ENCODE peak calls at places on chromosomes 16 and 17, in seven cellular contexts. X is H1, M is ovary, Y is tibial nerve, Z is stomach, U is A549, V is GM12878. W is an unnamed sample.

GRCh38 chr17:34637548-34638525 is 58.5 kb downstream of the TMEM132E start:
- DNase-seq in M (peak; percentile 42), V (no peak), U (peak; percentile 67), Y (peak; percentile 40), X (peak; percentile 51), Z (peak; percentile 79), W (peak; percentile 68)

GRCh38 chr16:68234188-68235104 is 1.5 kb downstream of the ESRP2 start:
- DNase-seq in Y (no peak), U (no peak), V (no peak), X (no peak), M (no peak), Z (peak; percentile 99), W (peak; percentile 96)

GRCh38 chr16:46857261-46857962 is 26.4 kb upstream of the C16orf87 start:
- DNase-seq in V (no peak), U (peak; percentile 61), Z (no peak), M (no peak), X (no peak), Y (no peak), W (no peak)

GRCh38 chr16:77500286-77500598 is 65.4 kb upstream of the ADAMTS18 start:
- DNase-seq in V (no peak), Y (no peak), U (no peak), M (no peak), Z (no peak), X (no peak), W (no peak)

GRCh38 chr16:4318171-4318910 is 2.5 kb downstream of the GLIS2 start:
- DNase-seq in U (no peak), V (no peak), Y (no peak), X (no peak), M (no peak), Z (no peak), W (peak; percentile 59)

GRCh38 chr17:47720754-47721533 is 12.1 kb upstream of the TBX21 start:
- DNase-seq in Z (no peak), U (no peak), M (no peak), Y (no peak), X (no peak), V (no peak), W (no peak)

GRCh38 chr17:542943-543342 is 171.7 kb downstream of the VPS53 start:
- DNase-seq in Y (no peak), Z (no peak), U (no peak), X (no peak), V (peak; percentile 13), M (no peak), W (no peak)

GRCh38 chr17:82931696-82932060 is 91.9 kb upstream of the ZNF750 start:
- DNase-seq in U (no peak), Z (peak; percentile 24), M (peak; percentile 82), X (no peak), V (no peak), Y (peak; percentile 74), W (peak; percentile 44)

GRCh38 chr17:10681866-10682446 is 15.4 kb downstream of the SCO1 start:
- DNase-seq in M (no peak), V (no peak), U (no peak), X (no peak), Z (no peak), Y (no peak), W (no peak)

GRCh38 chr17:45820052-45820780 is 24.5 kb upstream of the SPPL2C start:
- DNase-seq in U (no peak), V (no peak), M (no peak), Y (no peak), Z (no peak), X (no peak), W (no peak)

GRCh38 chr16:3712830-3713476 is 4.4 kb downstream of the TRAP1 start:
- DNase-seq in U (no peak), Z (peak; percentile 35), X (no peak), M (no peak), V (no peak), Y (no peak), W (no peak)

GRCh38 chr17:15406081-15406480 is 61.3 kb downstream of the CDRT4 start:
- DNase-seq in Z (no peak), Y (no peak), M (no peak), U (no peak), V (no peak), X (no peak), W (no peak)

GRCh38 chr17:16886655-16887322 is 85.1 kb downstream of the TNFRSF13B start:
- DNase-seq in U (no peak), Z (no peak), X (no peak), Y (no peak), M (no peak), V (no peak), W (no peak)

GRCh38 chr16:56630134-56630533 is 2.3 kb upstream of the MT1M start:
- DNase-seq in Z (no peak), M (no peak), U (no peak), Y (no peak), V (peak; percentile 59), X (no peak), W (no peak)

GRCh38 chr17:57420674-57421392 is 164.5 kb downstream of the MSI2 start:
- DNase-seq in M (no peak), V (no peak), Y (no peak), Z (peak; percentile 36), U (no peak), X (no peak), W (no peak)

GRCh38 chr16:67162439-67163163 is 1.9 kb upstream of the HSF4 start:
- DNase-seq in U (no peak), X (no peak), Z (no peak), V (no peak), Y (no peak), M (no peak), W (no peak)

GRCh38 chr17:70099267-70099666 is 24.2 kb downstream of the KCNJ16 start:
- DNase-seq in U (no peak), X (no peak), V (no peak), Y (no peak), M (no peak), Z (no peak), W (no peak)

GRCh38 chr17:633133-633532 is 81.5 kb downstream of the VPS53 start:
- DNase-seq in X (no peak), Z (no peak), V (no peak), M (no peak), U (no peak), Y (no peak), W (peak; percentile 54)

GRCh38 chr17:50148226-50149098 is 2.0 kb downstream of the PPP1R9B start:
- DNase-seq in X (no peak), U (peak; percentile 46), V (peak; percentile 81), Z (peak; percentile 62), M (peak; percentile 52), Y (no peak), W (peak; percentile 78)

GRCh38 chr16:85571813-85572619 is 41.1 kb upstream of the GSE1 start:
- DNase-seq in Y (no peak), X (no peak), M (no peak), U (no peak), V (no peak), Z (no peak), W (no peak)

GRCh38 chr16:17397499-17397891 is 73.3 kb downstream of the XYLT1 start:
- DNase-seq in Z (peak; percentile 40), Y (no peak), M (no peak), X (no peak), U (peak; percentile 35), V (no peak), W (no peak)

GRCh38 chr17:11245792-11246191 is 4.8 kb downstream of the SHISA6 start:
- DNase-seq in Y (no peak), X (no peak), U (no peak), V (no peak), Z (no peak), M (no peak), W (no peak)

GRCh38 chr16:19698480-19699465 is 19.3 kb downstream of the KNOP1 start:
- DNase-seq in M (no peak), Y (no peak), V (no peak), Z (no peak), U (no peak), X (no peak), W (no peak)

GRCh38 chr17:12545877-12546513 is 119.7 kb upstream of the MYOCD start:
- DNase-seq in V (no peak), M (peak; percentile 24), X (peak; percentile 27), U (peak; percentile 75), Z (no peak), Y (no peak), W (no peak)

GRCh38 chr17:47220531-47220999 is 11.4 kb downstream of the MYL4 start:
- DNase-seq in U (no peak), M (no peak), Z (no peak), V (no peak), Y (no peak), X (no peak), W (no peak)

GRCh38 chr16:74998481-74999207 is at the start of gene ZNRF1:
- DNase-seq in M (peak; percentile 78), Z (peak; percentile 86), X (peak; percentile 60), U (peak; percentile 86), Y (peak; percentile 56), V (peak; percentile 73), W (peak; percentile 98)
- TF ChIP-seq POLR2A in M (peak; percentile 30), Z (no peak), X (peak; percentile 54), U (peak; percentile 87), Y (peak; percentile 56), V (peak; percentile 58), W (no peak)

GRCh38 chr16:31875112-31875803 is 1.7 kb downstream of the ZNF267 start:
- DNase-seq in Z (no peak), Y (no peak), V (no peak), M (no peak), X (no peak), U (no peak), W (no peak)
- H3K4me3 ChIP-seq in Z (no peak overlapping the region), Y (peak overlapping the region; percentile 84), V (peak overlapping the region; percentile 94), M (peak overlapping the region; percentile 71), X (peak overlapping the region; percentile 88), U (peak overlapping the region; percentile 97), W (no peak overlapping the region)

GRCh38 chr17:68247445-68248198 is at the start of gene AMZ2:
- DNase-seq in M (peak; percentile 94), Y (peak; percentile 88), U (peak; percentile 96), V (peak; percentile 81), Z (peak; percentile 95), X (peak; percentile 68), W (peak; percentile 100)
- TF ChIP-seq EP300 in M (no peak), Y (peak; percentile 99), U (no peak), V (no peak), Z (no peak), X (no peak), W (no peak)

GRCh38 chr17:78675316-78675616 is 98.1 kb upstream of the DNAH17 start:
- DNase-seq in U (no peak), M (no peak), V (no peak), Y (no peak), X (no peak), Z (no peak), W (no peak)
- TF ChIP-seq POLR2A in U (no peak), M (no peak), V (peak; percentile 47), Y (no peak), X (no peak), Z (no peak), W (no peak)

DNA sequence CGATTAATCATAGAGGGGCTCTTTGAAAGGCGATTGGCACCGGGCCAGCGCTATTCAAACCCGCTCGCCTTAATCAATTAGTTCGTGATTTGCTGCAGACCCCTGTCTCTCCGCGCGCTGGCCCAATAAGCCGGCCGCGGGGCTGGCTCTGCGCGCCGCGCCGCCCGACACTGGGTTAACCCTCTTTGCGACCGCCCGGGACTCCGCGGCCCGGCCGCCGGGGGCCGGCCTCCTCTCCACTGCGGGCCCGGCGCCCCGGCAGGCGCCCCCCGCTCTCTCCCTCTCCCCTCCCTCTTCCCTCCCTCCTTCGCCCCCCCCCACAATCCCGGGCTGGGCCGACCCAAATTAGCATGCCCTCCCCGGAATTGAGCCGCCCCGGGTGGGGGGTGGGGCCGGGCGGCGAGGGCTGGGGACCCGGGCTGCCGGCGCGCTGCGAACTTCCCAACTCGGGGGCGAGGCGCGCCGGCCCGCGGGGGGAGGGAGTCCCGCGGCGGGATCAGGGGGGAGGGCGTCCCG is 423 bp upstream of the SALL1 start:
- DNase-seq in Y (no peak), V (no peak), M (peak; percentile 80), X (no peak), Z (peak; percentile 39), U (peak; percentile 15), W (no peak)
- H3K4me3 ChIP-seq in Y (peak overlapping the region; percentile 37), V (no peak overlapping the region), M (peak overlapping the region; percentile 62), X (peak overlapping the region; percentile 92), Z (peak overlapping the region; percentile 32), U (peak overlapping the region; percentile 42), W (no peak overlapping the region)